ENCODE peak calls at places on chromosomes 16 and 17, in eight cellular contexts. One of them, this sample, is unnamed.

GRCh38 chr17:27762527-27763305 is 37.6 kb downstream of the NOS2 start:
- DNase-seq in NCI-H1048: no peak
- DNase-seq in OCI-M1: peak
- DNase-seq in stimulated activated CD4-positive, alpha-beta T cell treated with anti-CD3 and anti-CD28 coated beads, Interleukin-4, amount 100 ng/mL, for 48 hours: peak
- DNase-seq in GM04503: no peak
- DNase-seq in stromal cell of bone marrow: no peak
- DNase-seq in nephron progenitor cell: peak
- DNase-seq in H1: peak
- DNase-seq in this sample: peak

GRCh38 chr16:53753431-53753830 is 49.5 kb downstream of the FTO start:
- DNase-seq in OCI-M1: peak
- DNase-seq in stromal cell of bone marrow: no peak
- DNase-seq in stimulated activated CD4-positive, alpha-beta T cell treated with anti-CD3 and anti-CD28 coated beads, Interleukin-4, amount 100 ng/mL, for 48 hours: no peak
- DNase-seq in H1: no peak
- DNase-seq in nephron progenitor cell: no peak
- DNase-seq in GM04503: no peak
- DNase-seq in NCI-H1048: no peak
- DNase-seq in this sample: no peak

GRCh38 chr16:53740476-53740875 is 36.5 kb downstream of the FTO start:
- DNase-seq in NCI-H1048: no peak
- DNase-seq in H1: no peak
- DNase-seq in OCI-M1: peak
- DNase-seq in stimulated activated CD4-positive, alpha-beta T cell treated with anti-CD3 and anti-CD28 coated beads, Interleukin-4, amount 100 ng/mL, for 48 hours: no peak
- DNase-seq in stromal cell of bone marrow: no peak
- DNase-seq in nephron progenitor cell: no peak
- DNase-seq in GM04503: no peak
- DNase-seq in this sample: no peak

GRCh38 chr16:57786632-57787518 is 15.4 kb downstream of the KIFC3 start:
- DNase-seq in GM04503: no peak
- DNase-seq in H1: no peak
- DNase-seq in stimulated activated CD4-positive, alpha-beta T cell treated with anti-CD3 and anti-CD28 coated beads, Interleukin-4, amount 100 ng/mL, for 48 hours: no peak
- DNase-seq in stromal cell of bone marrow: no peak
- DNase-seq in OCI-M1: no peak
- DNase-seq in NCI-H1048: no peak
- DNase-seq in nephron progenitor cell: no peak
- DNase-seq in this sample: no peak

GRCh38 chr17:8979715-8980114 is 14.2 kb upstream of the PIK3R5 start:
- DNase-seq in stimulated activated CD4-positive, alpha-beta T cell treated with anti-CD3 and anti-CD28 coated beads, Interleukin-4, amount 100 ng/mL, for 48 hours: no peak
- DNase-seq in stromal cell of bone marrow: no peak
- DNase-seq in GM04503: no peak
- DNase-seq in OCI-M1: no peak
- DNase-seq in H1: no peak
- DNase-seq in NCI-H1048: no peak
- DNase-seq in nephron progenitor cell: no peak
- DNase-seq in this sample: no peak

GRCh38 chr16:86566966-86567700 is 504 bp downstream of the FOXC2 start:
- DNase-seq in stimulated activated CD4-positive, alpha-beta T cell treated with anti-CD3 and anti-CD28 coated beads, Interleukin-4, amount 100 ng/mL, for 48 hours: no peak
- DNase-seq in H1: peak
- DNase-seq in nephron progenitor cell: peak
- DNase-seq in OCI-M1: no peak
- DNase-seq in stromal cell of bone marrow: no peak
- DNase-seq in GM04503: no peak
- DNase-seq in NCI-H1048: no peak
- DNase-seq in this sample: no peak

GRCh38 chr16:1093284-1094123 is 2.5 kb downstream of the C1QTNF8 start:
- DNase-seq in GM04503: no peak
- DNase-seq in stromal cell of bone marrow: no peak
- DNase-seq in NCI-H1048: no peak
- DNase-seq in stimulated activated CD4-positive, alpha-beta T cell treated with anti-CD3 and anti-CD28 coated beads, Interleukin-4, amount 100 ng/mL, for 48 hours: peak
- DNase-seq in nephron progenitor cell: no peak
- DNase-seq in OCI-M1: no peak
- DNase-seq in H1: peak
- DNase-seq in this sample: no peak

GRCh38 chr17:1398900-1399299 is 1.1 kb downstream of the YWHAE start:
- DNase-seq in nephron progenitor cell: no peak
- DNase-seq in stimulated activated CD4-positive, alpha-beta T cell treated with anti-CD3 and anti-CD28 coated beads, Interleukin-4, amount 100 ng/mL, for 48 hours: peak
- DNase-seq in GM04503: no peak
- DNase-seq in NCI-H1048: no peak
- DNase-seq in OCI-M1: peak
- DNase-seq in H1: no peak
- DNase-seq in stromal cell of bone marrow: no peak
- DNase-seq in this sample: no peak

GRCh38 chr17:45984368-45984767 is 14.7 kb upstream of the STH start:
- DNase-seq in stromal cell of bone marrow: no peak
- DNase-seq in OCI-M1: no peak
- DNase-seq in nephron progenitor cell: no peak
- DNase-seq in H1: no peak
- DNase-seq in NCI-H1048: no peak
- DNase-seq in GM04503: no peak
- DNase-seq in stimulated activated CD4-positive, alpha-beta T cell treated with anti-CD3 and anti-CD28 coated beads, Interleukin-4, amount 100 ng/mL, for 48 hours: no peak
- DNase-seq in this sample: no peak

GRCh38 chr16:11994187-11995119 is 17.9 kb downstream of the SNX29 start:
- DNase-seq in nephron progenitor cell: no peak
- DNase-seq in H1: no peak
- DNase-seq in NCI-H1048: no peak
- DNase-seq in GM04503: no peak
- DNase-seq in OCI-M1: peak
- DNase-seq in stimulated activated CD4-positive, alpha-beta T cell treated with anti-CD3 and anti-CD28 coated beads, Interleukin-4, amount 100 ng/mL, for 48 hours: no peak
- DNase-seq in stromal cell of bone marrow: no peak
- DNase-seq in this sample: no peak

GRCh38 chr16:66542396-66542795 is 7.5 kb downstream of the TK2 start:
- DNase-seq in OCI-M1: no peak
- DNase-seq in nephron progenitor cell: no peak
- DNase-seq in stimulated activated CD4-positive, alpha-beta T cell treated with anti-CD3 and anti-CD28 coated beads, Interleukin-4, amount 100 ng/mL, for 48 hours: no peak
- DNase-seq in stromal cell of bone marrow: no peak
- DNase-seq in NCI-H1048: no peak
- DNase-seq in GM04503: no peak
- DNase-seq in H1: no peak
- DNase-seq in this sample: no peak

GRCh38 chr17:60065867-60066266 is 12.9 kb downstream of the HEATR6 start:
- DNase-seq in stromal cell of bone marrow: no peak
- DNase-seq in NCI-H1048: no peak
- DNase-seq in GM04503: no peak
- DNase-seq in H1: no peak
- DNase-seq in OCI-M1: no peak
- DNase-seq in nephron progenitor cell: no peak
- DNase-seq in stimulated activated CD4-positive, alpha-beta T cell treated with anti-CD3 and anti-CD28 coated beads, Interleukin-4, amount 100 ng/mL, for 48 hours: no peak
- DNase-seq in this sample: no peak

GRCh38 chr16:51327001-51327400 is 175.9 kb upstream of the SALL1 start:
- DNase-seq in GM04503: no peak
- DNase-seq in stromal cell of bone marrow: no peak
- DNase-seq in H1: no peak
- DNase-seq in nephron progenitor cell: no peak
- DNase-seq in OCI-M1: no peak
- DNase-seq in stimulated activated CD4-positive, alpha-beta T cell treated with anti-CD3 and anti-CD28 coated beads, Interleukin-4, amount 100 ng/mL, for 48 hours: no peak
- DNase-seq in NCI-H1048: no peak
- DNase-seq in this sample: no peak

GRCh38 chr16:81581107-81581506 is 136.5 kb downstream of the CMIP start:
- DNase-seq in H1: no peak
- DNase-seq in stimulated activated CD4-positive, alpha-beta T cell treated with anti-CD3 and anti-CD28 coated beads, Interleukin-4, amount 100 ng/mL, for 48 hours: no peak
- DNase-seq in nephron progenitor cell: no peak
- DNase-seq in GM04503: no peak
- DNase-seq in OCI-M1: no peak
- DNase-seq in NCI-H1048: no peak
- DNase-seq in stromal cell of bone marrow: no peak
- DNase-seq in this sample: no peak

GRCh38 chr17:71975998-71976649 is 144.7 kb upstream of the SOX9 start:
- DNase-seq in nephron progenitor cell: no peak
- DNase-seq in GM04503: peak
- DNase-seq in NCI-H1048: no peak
- DNase-seq in H1: no peak
- DNase-seq in stimulated activated CD4-positive, alpha-beta T cell treated with anti-CD3 and anti-CD28 coated beads, Interleukin-4, amount 100 ng/mL, for 48 hours: no peak
- DNase-seq in OCI-M1: no peak
- DNase-seq in stromal cell of bone marrow: peak
- DNase-seq in this sample: no peak

GRCh38 chr16:87457051-87457611 is 35.7 kb downstream of the ZCCHC14 start:
- DNase-seq in GM04503: no peak
- DNase-seq in NCI-H1048: no peak
- DNase-seq in stromal cell of bone marrow: peak
- DNase-seq in stimulated activated CD4-positive, alpha-beta T cell treated with anti-CD3 and anti-CD28 coated beads, Interleukin-4, amount 100 ng/mL, for 48 hours: no peak
- DNase-seq in OCI-M1: no peak
- DNase-seq in H1: no peak
- DNase-seq in nephron progenitor cell: no peak
- DNase-seq in this sample: no peak

GRCh38 chr16:85927938-85928337 is 29.0 kb downstream of the IRF8 start:
- DNase-seq in stimulated activated CD4-positive, alpha-beta T cell treated with anti-CD3 and anti-CD28 coated beads, Interleukin-4, amount 100 ng/mL, for 48 hours: no peak
- DNase-seq in nephron progenitor cell: no peak
- DNase-seq in OCI-M1: no peak
- DNase-seq in H1: no peak
- DNase-seq in NCI-H1048: no peak
- DNase-seq in GM04503: no peak
- DNase-seq in stromal cell of bone marrow: no peak
- DNase-seq in this sample: no peak

GRCh38 chr16:52494621-52495020 is 52.3 kb downstream of the TOX3 start:
- DNase-seq in stimulated activated CD4-positive, alpha-beta T cell treated with anti-CD3 and anti-CD28 coated beads, Interleukin-4, amount 100 ng/mL, for 48 hours: no peak
- DNase-seq in H1: no peak
- DNase-seq in NCI-H1048: no peak
- DNase-seq in nephron progenitor cell: no peak
- DNase-seq in OCI-M1: no peak
- DNase-seq in GM04503: no peak
- DNase-seq in stromal cell of bone marrow: no peak
- DNase-seq in this sample: no peak

GRCh38 chr17:34420254-34420766 is 57.3 kb upstream of the CCL1 start:
- DNase-seq in stimulated activated CD4-positive, alpha-beta T cell treated with anti-CD3 and anti-CD28 coated beads, Interleukin-4, amount 100 ng/mL, for 48 hours: peak
- DNase-seq in H1: peak
- DNase-seq in NCI-H1048: no peak
- DNase-seq in GM04503: peak
- DNase-seq in stromal cell of bone marrow: peak
- DNase-seq in nephron progenitor cell: peak
- DNase-seq in OCI-M1: peak
- DNase-seq in this sample: peak

GRCh38 chr17:83012161-83012800 is 67.1 kb upstream of the METRNL start:
- DNase-seq in nephron progenitor cell: no peak
- DNase-seq in stimulated activated CD4-positive, alpha-beta T cell treated with anti-CD3 and anti-CD28 coated beads, Interleukin-4, amount 100 ng/mL, for 48 hours: no peak
- DNase-seq in H1: peak
- DNase-seq in GM04503: no peak
- DNase-seq in NCI-H1048: no peak
- DNase-seq in stromal cell of bone marrow: no peak
- DNase-seq in OCI-M1: no peak
- DNase-seq in this sample: no peak

GRCh38 chr17:27236710-27237315 is 57.1 kb upstream of the WSB1 start:
- DNase-seq in H1: peak
- DNase-seq in stromal cell of bone marrow: peak
- DNase-seq in nephron progenitor cell: peak
- DNase-seq in GM04503: no peak
- DNase-seq in stimulated activated CD4-positive, alpha-beta T cell treated with anti-CD3 and anti-CD28 coated beads, Interleukin-4, amount 100 ng/mL, for 48 hours: peak
- DNase-seq in OCI-M1: peak
- DNase-seq in NCI-H1048: peak
- DNase-seq in this sample: peak

GRCh38 chr16:1556254-1556653 is 22.8 kb downstream of the TMEM204 start:
- DNase-seq in H1: no peak
- DNase-seq in OCI-M1: no peak
- DNase-seq in NCI-H1048: no peak
- DNase-seq in stromal cell of bone marrow: no peak
- DNase-seq in nephron progenitor cell: no peak
- DNase-seq in GM04503: no peak
- DNase-seq in stimulated activated CD4-positive, alpha-beta T cell treated with anti-CD3 and anti-CD28 coated beads, Interleukin-4, amount 100 ng/mL, for 48 hours: no peak
- DNase-seq in this sample: no peak

GRCh38 chr17:59800530-59800942 is 92.2 kb downstream of the TUBD1 start:
- DNase-seq in H1: no peak
- DNase-seq in OCI-M1: no peak
- DNase-seq in NCI-H1048: no peak
- DNase-seq in stimulated activated CD4-positive, alpha-beta T cell treated with anti-CD3 and anti-CD28 coated beads, Interleukin-4, amount 100 ng/mL, for 48 hours: no peak
- DNase-seq in stromal cell of bone marrow: no peak
- DNase-seq in nephron progenitor cell: no peak
- DNase-seq in GM04503: no peak
- DNase-seq in this sample: no peak

GRCh38 chr16:88747588-88748301 is 37.3 kb downstream of the PIEZO1 start:
- DNase-seq in stromal cell of bone marrow: no peak
- DNase-seq in nephron progenitor cell: no peak
- DNase-seq in H1: peak
- DNase-seq in GM04503: no peak
- DNase-seq in OCI-M1: peak
- DNase-seq in NCI-H1048: no peak
- DNase-seq in stimulated activated CD4-positive, alpha-beta T cell treated with anti-CD3 and anti-CD28 coated beads, Interleukin-4, amount 100 ng/mL, for 48 hours: no peak
- DNase-seq in this sample: no peak

GRCh38 chr16:10678655-10679054 is 16.1 kb downstream of the TEKT5 start:
- DNase-seq in nephron progenitor cell: no peak
- DNase-seq in H1: no peak
- DNase-seq in GM04503: no peak
- DNase-seq in OCI-M1: no peak
- DNase-seq in NCI-H1048: no peak
- DNase-seq in stromal cell of bone marrow: no peak
- DNase-seq in stimulated activated CD4-positive, alpha-beta T cell treated with anti-CD3 and anti-CD28 coated beads, Interleukin-4, amount 100 ng/mL, for 48 hours: no peak
- DNase-seq in this sample: peak

GRCh38 chr16:80899804-80900592 is 95.6 kb upstream of the CDYL2 start:
- DNase-seq in stromal cell of bone marrow: peak
- DNase-seq in stimulated activated CD4-positive, alpha-beta T cell treated with anti-CD3 and anti-CD28 coated beads, Interleukin-4, amount 100 ng/mL, for 48 hours: no peak
- DNase-seq in NCI-H1048: no peak
- DNase-seq in nephron progenitor cell: no peak
- DNase-seq in H1: peak
- DNase-seq in OCI-M1: peak
- DNase-seq in GM04503: no peak
- DNase-seq in this sample: no peak

GRCh38 chr17:18122991-18123753 is 14.6 kb downstream of the MYO15A start:
- DNase-seq in OCI-M1: no peak
- DNase-seq in nephron progenitor cell: no peak
- DNase-seq in stimulated activated CD4-positive, alpha-beta T cell treated with anti-CD3 and anti-CD28 coated beads, Interleukin-4, amount 100 ng/mL, for 48 hours: no peak
- DNase-seq in NCI-H1048: no peak
- DNase-seq in stromal cell of bone marrow: no peak
- DNase-seq in H1: no peak
- DNase-seq in GM04503: no peak
- DNase-seq in this sample: no peak

GRCh38 chr17:66684256-66684655 is 150.7 kb upstream of the CACNG5 start:
- DNase-seq in H1: no peak
- DNase-seq in stimulated activated CD4-positive, alpha-beta T cell treated with anti-CD3 and anti-CD28 coated beads, Interleukin-4, amount 100 ng/mL, for 48 hours: no peak
- DNase-seq in nephron progenitor cell: no peak
- DNase-seq in OCI-M1: no peak
- DNase-seq in GM04503: no peak
- DNase-seq in NCI-H1048: no peak
- DNase-seq in stromal cell of bone marrow: no peak
- DNase-seq in this sample: no peak

GRCh38 chr16:55542459-55543082 is 23.9 kb upstream of the CAPNS2 start:
- DNase-seq in stimulated activated CD4-positive, alpha-beta T cell treated with anti-CD3 and anti-CD28 coated beads, Interleukin-4, amount 100 ng/mL, for 48 hours: no peak
- DNase-seq in H1: no peak
- DNase-seq in GM04503: peak
- DNase-seq in NCI-H1048: no peak
- DNase-seq in OCI-M1: no peak
- DNase-seq in nephron progenitor cell: no peak
- DNase-seq in stromal cell of bone marrow: peak
- DNase-seq in this sample: no peak

GRCh38 chr16:9469512-9469911 is 378.1 kb downstream of the HAPSTR1 start:
- DNase-seq in stromal cell of bone marrow: no peak
- DNase-seq in NCI-H1048: no peak
- DNase-seq in GM04503: no peak
- DNase-seq in stimulated activated CD4-positive, alpha-beta T cell treated with anti-CD3 and anti-CD28 coated beads, Interleukin-4, amount 100 ng/mL, for 48 hours: no peak
- DNase-seq in nephron progenitor cell: no peak
- DNase-seq in H1: no peak
- DNase-seq in OCI-M1: no peak
- DNase-seq in this sample: no peak

GRCh38 chr16:1953734-1954133 is 755 bp downstream of the RPL3L start:
- DNase-seq in stromal cell of bone marrow: no peak
- DNase-seq in OCI-M1: no peak
- DNase-seq in GM04503: no peak
- DNase-seq in H1: no peak
- DNase-seq in stimulated activated CD4-positive, alpha-beta T cell treated with anti-CD3 and anti-CD28 coated beads, Interleukin-4, amount 100 ng/mL, for 48 hours: no peak
- DNase-seq in NCI-H1048: no peak
- DNase-seq in nephron progenitor cell: no peak
- DNase-seq in this sample: no peak

GRCh38 chr17:64420143-64420670 is 28.7 kb upstream of the MILR1 start:
- DNase-seq in GM04503: peak
- DNase-seq in NCI-H1048: peak
- DNase-seq in H1: no peak
- DNase-seq in nephron progenitor cell: peak
- DNase-seq in stimulated activated CD4-positive, alpha-beta T cell treated with anti-CD3 and anti-CD28 coated beads, Interleukin-4, amount 100 ng/mL, for 48 hours: no peak
- DNase-seq in stromal cell of bone marrow: peak
- DNase-seq in OCI-M1: peak
- DNase-seq in this sample: peak

GRCh38 chr17:7191571-7192270 is 12.6 kb upstream of the ASGR1 start:
- DNase-seq in NCI-H1048: no peak
- DNase-seq in stimulated activated CD4-positive, alpha-beta T cell treated with anti-CD3 and anti-CD28 coated beads, Interleukin-4, amount 100 ng/mL, for 48 hours: no peak
- DNase-seq in stromal cell of bone marrow: no peak
- DNase-seq in nephron progenitor cell: peak
- DNase-seq in OCI-M1: peak
- DNase-seq in GM04503: no peak
- DNase-seq in H1: peak
- DNase-seq in this sample: peak